ENCODE peak calls at places on chromosomes 7 and 10, in five cellular contexts. M is activated naive CD4-positive, alpha-beta T cell; B is neuronal stem cell; Z is activated CD4-positive, alpha-beta T cell treated with anti-CD3 and anti-CD28 coated beads, Interleukin-2, amount 50 U/mL, for 1 hour; O is brain microvascular endothelial cell. Q is an unnamed sample.

GRCh38 chr10:12984165-12984747 is 17.3 kb downstream of the CCDC3 start:
- DNase-seq in O (peak), B (no peak), M (no peak), Z (no peak), Q (no peak)

GRCh38 chr7:44378744-44379143 is 53.4 kb upstream of the CAMK2B start:
- DNase-seq in B (no peak), Z (no peak), O (peak), M (no peak), Q (no peak)

GRCh38 chr10:49113741-49114141 is 1.6 kb downstream of the VSTM4 start:
- DNase-seq in B (no peak), O (no peak), Z (no peak), M (no peak), Q (no peak)

GRCh38 chr10:15238553-15239335 is 70.3 kb upstream of the NMT2 start:
- DNase-seq in M (no peak), Z (no peak), O (peak), B (no peak), Q (no peak)

GRCh38 chr7:27124096-27124978 is 6.2 kb downstream of the HOXA4 start:
- DNase-seq in B (no peak), O (no peak), M (no peak), Z (no peak), Q (no peak)

GRCh38 chr10:99411546-99411945 is 18.9 kb downstream of the GOT1 start:
- DNase-seq in Z (no peak), O (no peak), M (no peak), B (no peak), Q (no peak)

GRCh38 chr7:144001543-144001942 is 1.4 kb downstream of the OR6B1 start:
- DNase-seq in Z (no peak), O (no peak), M (no peak), B (no peak), Q (no peak)

GRCh38 chr7:96426027-96426426 is 104.1 kb upstream of the SLC25A13 start:
- DNase-seq in O (peak), M (no peak), Z (no peak), B (no peak), Q (no peak)

GRCh38 chr10:15141136-15142067 is 27.1 kb downstream of the NMT2 start:
- DNase-seq in B (no peak), Z (no peak), M (no peak), O (peak), Q (no peak)

GRCh38 chr7:116706668-116707126 is 34.7 kb downstream of the MET start:
- DNase-seq in B (no peak), Z (no peak), O (peak), M (no peak), Q (no peak)

GRCh38 chr10:97222346-97222961 is 36.7 kb upstream of the SLIT1 start:
- DNase-seq in Z (no peak), B (peak), M (no peak), O (no peak), Q (peak)

GRCh38 chr7:112173214-112173905 is 32.8 kb downstream of the DOCK4 start:
- DNase-seq in B (no peak), M (no peak), Z (no peak), O (no peak), Q (no peak)

GRCh38 chr7:86972072-86972471 is 87.4 kb downstream of the ELAPOR2 start:
- DNase-seq in Z (no peak), M (no peak), O (no peak), B (peak), Q (peak)

GRCh38 chr7:130338233-130338632 is 6.4 kb upstream of the CPA5 start:
- DNase-seq in O (no peak), Z (no peak), B (no peak), M (no peak), Q (no peak)

GRCh38 chr10:132281915-132282666 is 25.7 kb downstream of the STK32C start:
- DNase-seq in O (no peak), B (no peak), M (no peak), Z (no peak), Q (no peak)

GRCh38 chr7:30869794-30870491 is 41.7 kb upstream of the AQP1 start:
- DNase-seq in M (no peak), B (no peak), O (no peak), Z (no peak), Q (no peak)

GRCh38 chr10:62916157-62916603 is 100.0 kb upstream of the EGR2 start:
- DNase-seq in B (no peak), O (peak), Z (no peak), M (no peak), Q (no peak)

GRCh38 chr10:96998329-96998888 is 166.3 kb downstream of the LCOR start:
- DNase-seq in M (no peak), B (no peak), O (peak), Z (no peak), Q (no peak)

GRCh38 chr7:112143151-112143550 is 63.0 kb downstream of the DOCK4 start:
- DNase-seq in B (no peak), O (no peak), M (no peak), Z (no peak), Q (no peak)

GRCh38 chr7:137694405-137694804 is 152.4 kb downstream of the DGKI start:
- DNase-seq in B (no peak), O (no peak), M (no peak), Z (no peak), Q (no peak)

GRCh38 chr10:43816351-43817321 is 168.0 kb upstream of the ZNF32 start:
- DNase-seq in Z (peak), B (no peak), O (peak), M (peak), Q (no peak)

GRCh38 chr7:152354061-152354460 is 81.7 kb downstream of the KMT2C start:
- DNase-seq in B (no peak), O (no peak), M (no peak), Z (no peak), Q (no peak)

GRCh38 chr7:111012152-111012551 is 78.8 kb upstream of the LRRN3 start:
- DNase-seq in M (no peak), B (no peak), O (no peak), Z (no peak), Q (no peak)

GRCh38 chr10:131901181-131901829 is 497 bp downstream of the PPP2R2D start:
- DNase-seq in Z (peak), B (no peak), O (no peak), M (no peak), Q (no peak)

Q was measured in iPS DF 6.9.